ENCODE peak calls at places on chromosomes 12 and 14, in ten cellular contexts. I is choroid plexus epithelial cell, M is left ventricle myocardium inferior, A is nephron progenitor cell, D is AG09309, J is mammary epithelial cell, V is Peyer's patch, N is Caco-2, F is MM.1S, R is endothelial cell. T is an unnamed sample.

GRCh38 chr12:121448771-121449315 is 48.9 kb downstream of the RNF34 start:
- DNase-seq in I (no peak), M (no peak), A (no peak), D (no peak), J (no peak), V (no peak), N (no peak), F (no peak), R (no peak), T (no peak)

GRCh38 chr12:103268831-103269514 is 226.8 kb downstream of the C12orf42 start:
- DNase-seq in I (no peak), M (no peak), A (no peak), D (no peak), J (no peak), V (no peak), N (no peak), F (no peak), R (no peak), T (no peak)

GRCh38 chr12:47881826-47882427 is 22.9 kb downstream of the VDR start:
- DNase-seq in I (peak), M (no peak), A (no peak), D (peak), J (peak), V (peak), N (no peak), F (no peak), R (no peak), T (no peak)

GRCh38 chr14:66009104-66009503 is 477.1 kb upstream of the CCDC196 start:
- DNase-seq in I (peak), M (no peak), A (no peak), D (peak), J (peak), V (no peak), N (no peak), F (no peak), R (no peak), T (no peak)

GRCh38 chr14:94748667-94749347 is 21.1 kb downstream of the GSC start:
- DNase-seq in I (peak), M (no peak), A (peak), D (no peak), J (no peak), V (no peak), N (peak), F (peak), R (peak), T (no peak)

GRCh38 chr14:79197516-79197915 is 1013.8 kb downstream of the DIO2 start:
- DNase-seq in I (no peak), M (no peak), A (no peak), D (no peak), J (no peak), V (no peak), N (no peak), F (no peak), R (no peak), T (no peak)

GRCh38 chr14:48723841-48724495 is 862.2 kb downstream of the RPS29 start:
- DNase-seq in I (no peak), M (no peak), A (no peak), D (no peak), J (no peak), V (no peak), N (no peak), F (no peak), R (no peak), T (no peak)

GRCh38 chr12:108442077-108442476 is 73.0 kb upstream of the FICD start:
- DNase-seq in I (no peak), M (no peak), A (no peak), D (no peak), J (no peak), V (no peak), N (no peak), F (no peak), R (peak), T (no peak)

GRCh38 chr14:89304972-89305703 is 111.9 kb downstream of the FOXN3 start:
- DNase-seq in I (peak), M (no peak), A (no peak), D (no peak), J (no peak), V (peak), N (no peak), F (peak), R (no peak), T (no peak)

GRCh38 chr12:105803292-105803691 is 335.5 kb downstream of the NUAK1 start:
- DNase-seq in I (no peak), M (no peak), A (no peak), D (no peak), J (peak), V (no peak), N (no peak), F (no peak), R (no peak), T (no peak)

GRCh38 chr12:88207921-88208640 is 66.0 kb downstream of the TMTC3 start:
- DNase-seq in I (peak), M (no peak), A (no peak), D (peak), J (peak), V (no peak), N (no peak), F (no peak), R (no peak), T (no peak)

GRCh38 chr12:47938093-47938492 is 25.3 kb upstream of the TMEM106C start:
- DNase-seq in I (peak), M (no peak), A (no peak), D (no peak), J (peak), V (no peak), N (no peak), F (no peak), R (no peak), T (no peak)

GRCh38 chr12:68784015-68784414 is 24.0 kb upstream of the MDM2 start:
- DNase-seq in I (peak), M (no peak), A (no peak), D (no peak), J (no peak), V (no peak), N (no peak), F (no peak), R (no peak), T (no peak)

DNA sequence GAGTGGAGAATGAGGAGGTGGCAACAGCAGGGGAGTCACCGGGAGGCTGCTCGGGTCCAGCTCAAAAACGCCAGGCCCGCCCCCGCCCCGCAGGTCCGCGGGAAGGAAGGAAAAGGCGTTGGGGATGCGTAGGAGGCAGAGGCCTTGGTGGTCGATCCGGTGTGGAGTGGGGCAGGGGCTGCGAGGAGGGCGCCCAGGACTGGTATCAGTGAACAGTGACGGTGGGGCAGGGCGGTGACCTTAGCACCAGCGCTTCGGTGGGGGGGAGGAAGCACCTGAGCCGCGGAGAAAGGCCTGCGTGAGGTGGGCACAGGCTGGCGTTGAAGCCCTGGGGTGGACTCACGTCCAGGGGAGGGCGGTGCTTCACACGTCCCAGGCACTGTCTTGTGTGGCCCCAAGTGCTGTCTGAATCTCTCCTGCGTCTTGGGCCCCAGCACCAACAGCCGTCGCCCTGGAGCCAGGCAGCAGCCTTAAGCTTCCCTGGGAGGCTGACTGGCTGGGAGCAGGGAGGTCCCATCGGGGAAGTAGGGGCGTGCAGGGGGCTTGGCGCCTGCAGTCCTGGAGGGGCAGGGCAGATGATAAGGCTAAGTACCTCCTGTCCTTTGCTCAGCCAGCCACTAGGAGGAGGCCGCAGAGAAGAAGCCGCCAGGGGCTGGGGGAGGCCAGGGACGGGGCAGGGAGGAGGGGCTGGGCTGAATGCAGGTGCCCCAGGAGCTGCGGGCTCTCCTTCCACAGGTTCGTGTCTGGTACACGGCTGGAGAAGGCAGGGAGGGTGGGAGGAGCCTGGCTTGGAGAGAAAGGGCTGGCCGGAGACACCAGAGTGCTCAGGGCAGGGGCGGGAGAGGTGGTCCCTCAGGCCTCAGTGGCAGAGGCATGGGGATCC is 26.5 kb downstream of the ZBTB42 start:
- DNase-seq in I (peak), M (no peak), A (peak), D (no peak), J (peak), V (peak), N (peak), F (peak), R (peak), T (peak)
- TF ChIP-seq CTCF in I (peak), M (peak), A (peak), D (peak), J (peak), V (no peak), N (peak), F (peak), R (peak), T (peak)

GRCh38 chr14:38209572-38210159 is 2.0 kb downstream of the SSTR1 start:
- DNase-seq in I (no peak), M (no peak), A (no peak), D (no peak), J (no peak), V (no peak), N (no peak), F (no peak), R (no peak), T (no peak)

GRCh38 chr14:38207342-38207741 is 362 bp upstream of the SSTR1 start:
- DNase-seq in I (no peak), M (no peak), A (no peak), D (no peak), J (no peak), V (no peak), N (no peak), F (no peak), R (no peak), T (no peak)

GRCh38 chr14:38207830-38208815 is at the start of gene SSTR1:
- DNase-seq in I (no peak), M (no peak), A (peak), D (no peak), J (no peak), V (peak), N (peak), F (no peak), R (no peak), T (no peak)

GRCh38 chr14:38210168-38210567 is 2.5 kb downstream of the SSTR1 start:
- DNase-seq in I (no peak), M (no peak), A (no peak), D (peak), J (no peak), V (no peak), N (no peak), F (no peak), R (no peak), T (no peak)

DNA sequence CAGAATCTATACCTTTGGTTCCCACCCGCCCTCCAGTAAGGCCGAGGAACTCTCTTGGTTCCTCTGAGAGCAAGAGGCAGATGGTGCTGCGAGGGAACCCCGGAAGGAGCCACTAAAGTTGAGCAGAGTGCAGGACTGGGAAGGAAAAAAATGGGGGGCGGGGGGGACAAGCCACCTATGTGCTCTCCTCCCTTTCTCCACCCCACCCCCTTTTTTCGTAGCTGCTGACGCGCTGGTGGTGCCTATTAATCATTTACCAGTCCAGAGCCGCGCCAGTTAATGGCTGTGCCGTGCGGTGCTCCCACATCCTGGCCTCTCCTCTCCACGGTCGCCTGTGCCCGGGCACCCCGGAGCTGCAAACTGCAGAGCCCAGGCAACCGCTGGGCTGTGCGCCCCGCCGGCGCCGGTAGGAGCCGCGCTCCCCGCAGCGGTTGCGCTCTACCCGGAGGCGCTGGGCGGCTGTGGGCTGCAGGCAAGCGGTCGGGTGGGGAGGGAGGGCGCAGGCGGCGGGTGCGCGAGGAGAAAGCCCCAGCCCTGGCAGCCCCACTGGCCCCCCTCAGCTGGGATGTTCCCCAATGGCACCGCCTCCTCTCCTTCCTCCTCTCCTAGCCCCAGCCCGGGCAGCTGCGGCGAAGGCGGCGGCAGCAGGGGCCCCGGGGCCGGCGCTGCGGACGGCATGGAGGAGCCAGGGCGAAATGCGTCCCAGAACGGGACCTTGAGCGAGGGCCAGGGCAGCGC is 1.3 kb downstream of the SSTR1 start:
- DNase-seq in I (peak), M (peak), A (peak), D (peak), J (no peak), V (peak), N (peak), F (no peak), R (peak), T (no peak)
- TF ChIP-seq CTCF in I (peak), M (peak), A (peak), D (peak), J (no peak), V (no peak), N (no peak), F (no peak), R (no peak), T (no peak)

DNA sequence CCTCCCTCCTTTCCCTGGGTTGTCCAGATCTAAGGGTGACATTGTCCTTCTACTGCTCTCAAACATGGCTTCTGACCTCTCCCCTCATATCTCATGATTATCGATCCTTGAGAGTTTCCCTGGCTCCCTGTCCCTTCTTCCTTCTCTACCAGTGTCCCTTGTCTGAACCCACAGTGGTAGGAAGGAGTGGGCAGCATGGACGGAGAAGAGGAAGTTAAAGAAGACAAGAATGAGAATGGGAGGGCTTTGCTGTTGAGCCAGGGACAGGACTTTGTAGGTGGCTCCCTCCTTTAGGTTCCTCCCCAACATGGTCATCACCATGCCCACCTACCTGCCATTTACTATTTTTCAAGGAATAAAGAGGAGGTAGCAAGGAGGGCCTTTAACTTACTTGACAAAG is 166.7 kb downstream of the TMEM117 start:
- DNase-seq in I (no peak), M (no peak), A (no peak), D (no peak), J (no peak), V (no peak), N (no peak), F (no peak), R (no peak), T (no peak)
- TF ChIP-seq CTCF in I (no peak), M (no peak), A (no peak), D (no peak), J (no peak), V (no peak), N (no peak), F (no peak), R (no peak), T (no peak)

GRCh38 chr12:57489157-57489641 is 1.3 kb downstream of the MARS1 start:
- DNase-seq in I (peak), M (no peak), A (no peak), D (no peak), J (no peak), V (no peak), N (no peak), F (no peak), R (no peak), T (no peak)

GRCh38 chr12:57485695-57486094 is 2.2 kb upstream of the MARS1 start:
- DNase-seq in I (no peak), M (no peak), A (no peak), D (no peak), J (no peak), V (no peak), N (no peak), F (no peak), R (no peak), T (no peak)

GRCh38 chr12:57487055-57487596 is 742 bp upstream of the MARS1 start:
- DNase-seq in I (no peak), M (no peak), A (no peak), D (no peak), J (no peak), V (no peak), N (no peak), F (no peak), R (no peak), T (no peak)

GRCh38 chr12:57488397-57489156 is 709 bp downstream of the MARS1 start:
- DNase-seq in I (peak), M (no peak), A (no peak), D (no peak), J (no peak), V (no peak), N (no peak), F (peak), R (no peak), T (no peak)

DNA sequence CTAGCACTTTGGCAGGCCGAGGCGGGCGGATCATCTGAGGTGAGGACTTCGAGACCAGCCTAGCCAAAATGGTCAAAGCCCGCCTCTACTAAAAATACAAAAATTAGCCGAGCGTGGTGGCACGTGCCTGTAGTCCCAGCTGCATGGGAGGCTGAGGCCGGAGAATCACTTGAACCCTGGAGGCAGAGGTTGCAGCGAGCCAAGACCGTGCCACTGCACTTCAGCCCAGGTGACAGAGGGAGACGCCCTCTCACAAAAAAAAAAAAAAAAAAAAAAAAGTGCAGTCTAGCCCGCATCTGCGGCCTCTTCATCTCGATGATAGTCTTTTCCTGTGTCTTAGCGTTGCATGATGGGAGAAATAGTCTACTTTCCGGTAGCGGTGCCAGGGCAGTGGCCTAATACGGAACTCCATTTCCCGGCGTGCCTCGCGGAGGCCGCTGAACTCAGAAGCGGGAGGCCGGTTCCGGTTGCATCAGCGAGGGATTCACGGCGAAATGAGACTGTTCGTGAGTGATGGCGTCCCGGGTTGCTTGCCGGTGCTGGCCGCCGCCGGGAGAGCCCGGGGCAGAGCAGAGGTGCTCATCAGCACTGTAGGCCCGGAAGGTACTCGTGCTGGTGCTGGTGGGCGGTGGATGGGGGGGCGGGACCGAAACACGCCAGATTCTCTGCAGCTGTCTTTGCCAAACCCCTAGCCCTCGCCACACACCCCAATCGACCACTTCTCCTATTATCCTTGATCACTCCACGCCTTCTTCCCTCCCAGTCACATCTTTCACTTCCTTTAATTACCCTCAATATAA is at the start of gene MARS1:
- DNase-seq in I (peak), M (peak), A (peak), D (peak), J (peak), V (peak), N (peak), F (peak), R (peak), T (peak)
- TF ChIP-seq CTCF in I (no peak), M (no peak), A (no peak), D (no peak), J (no peak), V (peak), N (no peak), F (peak), R (no peak), T (no peak)

GRCh38 chr14:100076133-100076532 is 10.9 kb downstream of the EVL start:
- DNase-seq in I (peak), M (no peak), A (no peak), D (no peak), J (peak), V (no peak), N (peak), F (no peak), R (peak), T (peak)
- TF ChIP-seq CTCF in I (peak), M (peak), A (peak), D (peak), J (peak), V (no peak), N (peak), F (peak), R (peak), T (peak)